ENCODE peak calls at places on chromosomes 4 and X, in six cellular contexts. P is neuronal stem cell, W is trophoblast cell, F is IMR-90, C is mesenchymal stem cell, J is H1. H is an unnamed sample.

GRCh38 chr4:38332699-38333098 is 331.3 kb upstream of the KLF3 start:
- DNase-seq in P (no peak), W (no peak), F (no peak), C (no peak), J (no peak), H (no peak)

GRCh38 chrX:82224961-82225360 is 1023.1 kb downstream of the SH3BGRL start:
- DNase-seq in P (no peak), W (no peak), F (no peak), C (no peak), J (no peak), H (no peak)

GRCh38 chr4:6362896-6363295 is 93.2 kb downstream of the WFS1 start:
- DNase-seq in P (peak), W (peak), F (peak), C (peak), J (peak), H (peak)

GRCh38 chr4:119284876-119285611 is 36.9 kb downstream of the FABP2 start:
- DNase-seq in P (no peak), W (no peak), F (peak), C (peak), J (no peak), H (no peak)

GRCh38 chrX:41723305-41723704 is 676 bp upstream of the GPR82 start:
- DNase-seq in P (no peak), W (no peak), F (peak), C (peak), J (no peak), H (no peak)

GRCh38 chrX:585115-585808 is 45.3 kb upstream of the SHOX start:
- DNase-seq in P (no peak), W (no peak), F (no peak), C (no peak), J (peak), H (no peak)

GRCh38 chr4:7190668-7191545 is 1.4 kb upstream of the SORCS2 start:
- DNase-seq in P (no peak), W (no peak), F (no peak), C (no peak), J (no peak), H (peak)

GRCh38 chr4:82613111-82613510 is 51.3 kb upstream of the TMEM150C start:
- DNase-seq in P (no peak), W (no peak), F (no peak), C (no peak), J (no peak), H (no peak)

GRCh38 chr4:109815151-109816081 is at the start of gene GAR1:
- DNase-seq in P (peak), W (peak), F (peak), C (peak), J (peak), H (peak)

GRCh38 chr4:140296335-140296753 is 77.1 kb upstream of the SCOC start:
- DNase-seq in P (no peak), W (peak), F (peak), C (peak), J (no peak), H (no peak)

GRCh38 chrX:153993079-153993478 is 20.5 kb downstream of the TMEM187 start:
- DNase-seq in P (no peak), W (no peak), F (no peak), C (no peak), J (no peak), H (no peak)

GRCh38 chr4:86326399-86326798 is 33.5 kb downstream of the MAPK10 start:
- DNase-seq in P (no peak), W (no peak), F (peak), C (no peak), J (no peak), H (no peak)

GRCh38 chr4:95255396-95256107 is 293.2 kb downstream of the UNC5C start:
- DNase-seq in P (no peak), W (no peak), F (peak), C (peak), J (no peak), H (no peak)

GRCh38 chr4:99435154-99435553 is at the start of gene ADH7:
- DNase-seq in P (no peak), W (no peak), F (no peak), C (no peak), J (no peak), H (no peak)

GRCh38 chr4:6225469-6225868 is 25.1 kb upstream of the JAKMIP1 start:
- DNase-seq in P (peak), W (no peak), F (peak), C (peak), J (peak), H (peak)

GRCh38 chrX:23311731-23312130 is 22.9 kb upstream of the PTCHD1 start:
- DNase-seq in P (no peak), W (no peak), F (no peak), C (no peak), J (no peak), H (no peak)

GRCh38 chr4:124483043-124483906 is 229.3 kb downstream of the ANKRD50 start:
- DNase-seq in P (peak), W (peak), F (peak), C (peak), J (no peak), H (peak)

GRCh38 chr4:10013722-10014121 is 7.6 kb downstream of the SLC2A9 start:
- DNase-seq in P (no peak), W (peak), F (no peak), C (no peak), J (peak), H (peak)

GRCh38 chrX:100636321-100636991 is at the start of gene TSPAN6:
- DNase-seq in P (peak), W (peak), F (peak), C (peak), J (peak), H (peak)

GRCh38 chr4:135122457-135122856 is 920.9 kb upstream of the PABPC4L start:
- DNase-seq in P (no peak), W (no peak), F (no peak), C (no peak), J (no peak), H (no peak)

GRCh38 chr4:70841951-70842350 is 2.3 kb upstream of the GRSF1 start:
- DNase-seq in P (no peak), W (no peak), F (no peak), C (no peak), J (no peak), H (no peak)

GRCh38 chr4:174528226-174528625 is 5.9 kb upstream of the HPGD start:
- DNase-seq in P (no peak), W (no peak), F (no peak), C (no peak), J (no peak), H (no peak)

GRCh38 chr4:184392321-184392720 is 82.0 kb downstream of the IRF2 start:
- DNase-seq in P (no peak), W (no peak), F (no peak), C (no peak), J (no peak), H (no peak)

GRCh38 chr4:184163813-184164212 is 53.9 kb downstream of the ENPP6 start:
- DNase-seq in P (no peak), W (peak), F (peak), C (peak), J (peak), H (peak)

GRCh38 chrX:68997911-68998310 is 167.3 kb downstream of the PJA1 start:
- DNase-seq in P (no peak), W (no peak), F (peak), C (no peak), J (no peak), H (no peak)

GRCh38 chr4:41448935-41449334 is 89.0 kb upstream of the LIMCH1 start:
- DNase-seq in P (no peak), W (no peak), F (no peak), C (peak), J (no peak), H (no peak)

GRCh38 chr4:56007154-56007553 is 58.4 kb downstream of the CEP135 start:
- DNase-seq in P (no peak), W (no peak), F (no peak), C (no peak), J (no peak), H (no peak)

GRCh38 chr4:184941671-184942070 is 76.6 kb upstream of the HELT start:
- DNase-seq in P (no peak), W (no peak), F (no peak), C (no peak), J (peak), H (no peak)

GRCh38 chr4:26466871-26467270 is 23.4 kb downstream of the CCKAR start:
- DNase-seq in P (no peak), W (no peak), F (no peak), C (no peak), J (no peak), H (no peak)

GRCh38 chr4:139797287-139797686 is 131.7 kb downstream of the MGST2 start:
- DNase-seq in P (no peak), W (no peak), F (no peak), C (no peak), J (no peak), H (no peak)

GRCh38 chr4:167469436-167469835 is 235.1 kb upstream of the SPOCK3 start:
- DNase-seq in P (no peak), W (peak), F (no peak), C (no peak), J (no peak), H (no peak)

GRCh38 chrX:130916636-130917422 is 13.8 kb upstream of the ENOX2 start:
- DNase-seq in P (peak), W (no peak), F (peak), C (peak), J (peak), H (peak)

GRCh38 chr4:80235451-80235850 is 31.0 kb upstream of the FGF5 start:
- DNase-seq in P (no peak), W (no peak), F (peak), C (no peak), J (no peak), H (no peak)

GRCh38 chr4:61532324-61532723 is 332.2 kb downstream of the ADGRL3 start:
- DNase-seq in P (peak), W (no peak), F (peak), C (peak), J (no peak), H (no peak)

GRCh38 chrX:153901753-153902140 is 2.7 kb upstream of the AVPR2 start:
- DNase-seq in P (no peak), W (no peak), F (no peak), C (no peak), J (no peak), H (peak)

GRCh38 chrX:48676893-48677270 is 6.7 kb upstream of the WAS start:
- DNase-seq in P (no peak), W (no peak), F (no peak), C (no peak), J (no peak), H (peak)

DNA sequence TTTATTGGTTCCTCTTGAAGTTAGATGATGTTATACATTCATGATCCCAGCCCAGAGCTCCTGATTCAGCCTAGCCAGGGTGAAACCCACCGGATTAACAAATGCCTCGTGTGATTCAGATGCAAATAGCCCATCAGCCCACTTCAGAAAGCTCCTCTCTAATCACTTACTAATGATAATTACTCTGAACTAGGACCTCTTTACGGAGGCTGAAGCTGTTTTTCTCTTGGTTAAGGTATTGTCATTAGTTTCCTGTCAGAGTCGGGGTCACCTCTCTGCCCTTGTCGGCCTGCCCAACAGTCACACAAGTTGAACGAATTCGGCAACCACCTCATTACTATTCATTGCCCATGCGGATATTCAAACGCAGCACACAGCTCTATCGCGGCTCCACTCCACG is 36.6 kb downstream of the ZFP42 start:
- DNase-seq in P (peak), W (no peak), F (no peak), C (no peak), J (peak), H (peak)
- H3K9ac ChIP-seq in P (no peak), W (no peak), F (no peak), C (no peak), J (no peak), H (no peak)

GRCh38 chr4:4402966-4403365 is 16.1 kb downstream of the NSG1 start:
- DNase-seq in P (no peak), W (no peak), F (peak), C (no peak), J (no peak), H (no peak)
- H3K14ac ChIP-seq in P (no peak), W (no peak), F (no peak), C (no peak), J (no peak), H (no peak)

GRCh38 chrX:47529548-47529947 is 31.5 kb upstream of the ARAF start:
- DNase-seq in P (no peak), W (no peak), F (no peak), C (no peak), J (no peak), H (no peak)
- H3K9ac ChIP-seq in P (no peak), W (no peak), F (no peak), C (no peak), J (no peak), H (no peak)

GRCh38 chrX:110442631-110443030 is 84.0 kb downstream of the RTL9 start:
- DNase-seq in P (no peak), W (no peak), F (peak), C (peak), J (no peak), H (peak)
- H3K14ac ChIP-seq in P (no peak), W (no peak), F (no peak), C (no peak), J (no peak), H (no peak)

GRCh38 chr4:74166135-74166534 is 8.2 kb downstream of the MTHFD2L start:
- DNase-seq in P (no peak), W (no peak), F (no peak), C (no peak), J (no peak), H (no peak)
- H3K9ac ChIP-seq in P (no peak), W (no peak), F (no peak), C (no peak), J (no peak), H (no peak)